ENCODE peak calls at places on chromosomes 2 and 18, in four cellular contexts. Y is ELR, B is hippocampal formation, C is WTC11. L is an unnamed sample.

GRCh38 chr2:236177604-236177966 is 9.4 kb upstream of the GBX2 start:
- DNase-seq in Y (peak), B (no peak), C (peak), L (peak)

GRCh38 chr2:141557329-141558098 is 573.3 kb downstream of the LRP1B start:
- DNase-seq in Y (peak), B (no peak), C (no peak), L (no peak)

GRCh38 chr2:238905224-238905623 is 57.3 kb downstream of the TWIST2 start:
- DNase-seq in B (no peak), C (no peak), Y (no peak), L (no peak)

GRCh38 chr18:43578636-43579203 is 301.4 kb upstream of the SYT4 start:
- DNase-seq in C (no peak), Y (no peak), B (no peak), L (no peak)

GRCh38 chr18:68342039-68342659 is 372.8 kb downstream of the TMX3 start:
- DNase-seq in B (no peak), Y (no peak), C (no peak), L (no peak)

GRCh38 chr2:120430501-120430830 is 84.5 kb downstream of the INHBB start:
- DNase-seq in Y (no peak), B (no peak), C (no peak), L (no peak)

GRCh38 chr18:73881396-73881795 is 266.2 kb downstream of the FBXO15 start:
- DNase-seq in Y (no peak), B (no peak), C (no peak), L (no peak)

GRCh38 chr2:144801325-144801724 is 281.4 kb upstream of the ZEB2 start:
- DNase-seq in C (no peak), Y (no peak), B (no peak), L (no peak)

GRCh38 chr2:230443540-230443939 is 27.5 kb downstream of the SP100 start:
- DNase-seq in B (no peak), Y (peak), C (no peak), L (no peak)

GRCh38 chr2:65357959-65358294 is 74.5 kb downstream of the SPRED2 start:
- DNase-seq in B (no peak), Y (no peak), C (no peak), L (no peak)

GRCh38 chr2:202307690-202308089 is 42.1 kb downstream of the NOP58 start:
- DNase-seq in Y (peak), C (peak), B (no peak), L (no peak)

GRCh38 chr2:3827673-3828575 is 124.5 kb downstream of the DCDC2C start:
- DNase-seq in C (no peak), B (no peak), Y (peak), L (no peak)

GRCh38 chr2:239296020-239296932 is 104.5 kb downstream of the HDAC4 start:
- DNase-seq in Y (no peak), B (peak), C (peak), L (no peak)

GRCh38 chr2:60867007-60867406 is 14.4 kb upstream of the REL start:
- DNase-seq in B (no peak), Y (no peak), C (no peak), L (no peak)